ENCODE peak calls at places on chromosome 7, in five cellular contexts. One of them, this sample, is unnamed.

GRCh38 chr7:110309941-110310340 is 781.0 kb upstream of the LRRN3 start:
- DNase-seq in neuronal stem cell: no peak
- DNase-seq in mesenchymal stem cell: peak; percentile 51
- DNase-seq in trophoblast cell: no peak
- DNase-seq in H1: no peak
- DNase-seq in this sample: no peak

GRCh38 chr7:22900101-22900500 is 77.5 kb upstream of the TOMM7 start:
- DNase-seq in trophoblast cell: no peak
- DNase-seq in neuronal stem cell: no peak
- DNase-seq in H1: no peak
- DNase-seq in mesenchymal stem cell: no peak
- DNase-seq in this sample: no peak

GRCh38 chr7:74083928-74084721 is 521 bp downstream of the LIMK1 start:
- DNase-seq in trophoblast cell: no peak
- DNase-seq in mesenchymal stem cell: peak; percentile 76
- DNase-seq in H1: peak; percentile 67
- DNase-seq in neuronal stem cell: no peak
- DNase-seq in this sample: peak; percentile 57

GRCh38 chr7:105721571-105722104 is 140.3 kb upstream of the EFCAB10 start:
- DNase-seq in H1: no peak
- DNase-seq in neuronal stem cell: no peak
- DNase-seq in mesenchymal stem cell: no peak
- DNase-seq in trophoblast cell: no peak
- DNase-seq in this sample: peak; percentile 43

GRCh38 chr7:71625534-71625933 is 493.6 kb downstream of the GALNT17 start:
- DNase-seq in neuronal stem cell: no peak
- DNase-seq in H1: no peak
- DNase-seq in mesenchymal stem cell: no peak
- DNase-seq in trophoblast cell: no peak
- DNase-seq in this sample: no peak

GRCh38 chr7:28755255-28755654 is 202.9 kb downstream of the TRIL start:
- DNase-seq in neuronal stem cell: no peak
- DNase-seq in mesenchymal stem cell: no peak
- DNase-seq in trophoblast cell: no peak
- DNase-seq in H1: no peak
- DNase-seq in this sample: no peak

GRCh38 chr7:41224063-41224763 is 478.7 kb downstream of the INHBA start:
- DNase-seq in H1: no peak
- DNase-seq in mesenchymal stem cell: peak; percentile 32
- DNase-seq in neuronal stem cell: no peak
- DNase-seq in trophoblast cell: peak; percentile 71
- DNase-seq in this sample: no peak

GRCh38 chr7:69932034-69932628 is 333.9 kb downstream of the AUTS2 start:
- DNase-seq in trophoblast cell: peak; percentile 13
- DNase-seq in H1: no peak
- DNase-seq in mesenchymal stem cell: peak; percentile 14
- DNase-seq in neuronal stem cell: peak; percentile 35
- DNase-seq in this sample: no peak

GRCh38 chr7:128166603-128167315 is 74.3 kb upstream of the LEP start:
- DNase-seq in H1: peak; percentile 81
- DNase-seq in mesenchymal stem cell: peak; percentile 12
- DNase-seq in trophoblast cell: no peak
- DNase-seq in neuronal stem cell: no peak
- DNase-seq in this sample: peak; percentile 62

GRCh38 chr7:51111256-51111655 is 205.4 kb downstream of the COBL start:
- DNase-seq in neuronal stem cell: no peak
- DNase-seq in H1: no peak
- DNase-seq in mesenchymal stem cell: no peak
- DNase-seq in trophoblast cell: no peak
- DNase-seq in this sample: no peak

GRCh38 chr7:138937484-138937883 is 43.7 kb downstream of the KIAA1549 start:
- DNase-seq in trophoblast cell: no peak
- DNase-seq in neuronal stem cell: no peak
- DNase-seq in mesenchymal stem cell: no peak
- DNase-seq in H1: no peak
- DNase-seq in this sample: no peak

GRCh38 chr7:103073989-103074518 is 542 bp downstream of the FBXL13 start:
- DNase-seq in neuronal stem cell: no peak
- DNase-seq in mesenchymal stem cell: no peak
- DNase-seq in H1: peak; percentile 52
- DNase-seq in trophoblast cell: no peak
- DNase-seq in this sample: no peak

GRCh38 chr7:83655951-83656556 is 7.1 kb upstream of the SEMA3E start:
- DNase-seq in trophoblast cell: peak; percentile 38
- DNase-seq in H1: no peak
- DNase-seq in neuronal stem cell: no peak
- DNase-seq in mesenchymal stem cell: peak; percentile 66
- DNase-seq in this sample: no peak

GRCh38 chr7:22167482-22167881 is 189.5 kb downstream of the RAPGEF5 start:
- DNase-seq in mesenchymal stem cell: no peak
- DNase-seq in neuronal stem cell: no peak
- DNase-seq in H1: no peak
- DNase-seq in trophoblast cell: no peak
- DNase-seq in this sample: no peak

GRCh38 chr7:157684157-157684595 is 347.4 kb downstream of the DNAJB6 start:
- DNase-seq in mesenchymal stem cell: no peak
- DNase-seq in trophoblast cell: no peak
- DNase-seq in H1: no peak
- DNase-seq in neuronal stem cell: peak; percentile 90
- DNase-seq in this sample: peak; percentile 77
- H2BK12ac ChIP-seq in mesenchymal stem cell: no peak overlapping the region
- H2BK12ac ChIP-seq in trophoblast cell: no peak overlapping the region
- H2BK12ac ChIP-seq in H1: no peak overlapping the region
- H2BK12ac ChIP-seq in neuronal stem cell: no peak overlapping the region
- H2BK12ac ChIP-seq in this sample: no peak overlapping the region

GRCh38 chr7:120444650-120445049 is 171.7 kb downstream of the KCND2 start:
- DNase-seq in neuronal stem cell: no peak
- DNase-seq in trophoblast cell: no peak
- DNase-seq in mesenchymal stem cell: no peak
- DNase-seq in H1: no peak
- DNase-seq in this sample: no peak

GRCh38 chr7:120445276-120445675 is 172.3 kb downstream of the KCND2 start:
- DNase-seq in H1: no peak
- DNase-seq in neuronal stem cell: no peak
- DNase-seq in mesenchymal stem cell: no peak
- DNase-seq in trophoblast cell: no peak
- DNase-seq in this sample: no peak

GRCh38 chr7:120436487-120437060 is 163.6 kb downstream of the KCND2 start:
- DNase-seq in neuronal stem cell: no peak
- DNase-seq in H1: no peak
- DNase-seq in mesenchymal stem cell: no peak
- DNase-seq in trophoblast cell: no peak
- DNase-seq in this sample: no peak

GRCh38 chr7:120442838-120443237 is 169.9 kb downstream of the KCND2 start:
- DNase-seq in trophoblast cell: no peak
- DNase-seq in H1: no peak
- DNase-seq in mesenchymal stem cell: no peak
- DNase-seq in neuronal stem cell: no peak
- DNase-seq in this sample: no peak

DNA sequence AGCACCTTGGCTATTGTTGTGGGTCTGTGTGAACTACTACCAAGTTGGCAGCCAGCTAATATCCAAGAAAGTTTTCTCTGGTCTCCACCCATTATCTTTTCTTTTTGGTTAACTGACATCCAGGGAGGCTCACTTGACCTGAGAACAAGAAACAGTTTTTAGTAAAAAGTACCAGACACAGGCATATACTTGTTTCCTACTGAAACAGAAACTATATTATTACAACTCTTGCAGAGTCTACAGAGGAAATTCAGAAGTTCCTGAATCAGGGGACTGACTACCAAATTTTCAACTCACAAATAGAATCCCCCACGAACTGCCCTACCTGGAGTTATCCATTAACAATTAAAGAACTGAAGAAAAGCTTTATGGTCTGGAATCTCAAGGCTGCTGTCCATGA is 168.9 kb downstream of the KCND2 start:
- DNase-seq in mesenchymal stem cell: no peak
- DNase-seq in neuronal stem cell: no peak
- DNase-seq in H1: no peak
- DNase-seq in trophoblast cell: no peak
- DNase-seq in this sample: no peak
- H2BK12ac ChIP-seq in mesenchymal stem cell: no peak overlapping the region
- H2BK12ac ChIP-seq in neuronal stem cell: no peak overlapping the region
- H2BK12ac ChIP-seq in H1: no peak overlapping the region
- H2BK12ac ChIP-seq in trophoblast cell: no peak overlapping the region
- H2BK12ac ChIP-seq in this sample: no peak overlapping the region

DNA sequence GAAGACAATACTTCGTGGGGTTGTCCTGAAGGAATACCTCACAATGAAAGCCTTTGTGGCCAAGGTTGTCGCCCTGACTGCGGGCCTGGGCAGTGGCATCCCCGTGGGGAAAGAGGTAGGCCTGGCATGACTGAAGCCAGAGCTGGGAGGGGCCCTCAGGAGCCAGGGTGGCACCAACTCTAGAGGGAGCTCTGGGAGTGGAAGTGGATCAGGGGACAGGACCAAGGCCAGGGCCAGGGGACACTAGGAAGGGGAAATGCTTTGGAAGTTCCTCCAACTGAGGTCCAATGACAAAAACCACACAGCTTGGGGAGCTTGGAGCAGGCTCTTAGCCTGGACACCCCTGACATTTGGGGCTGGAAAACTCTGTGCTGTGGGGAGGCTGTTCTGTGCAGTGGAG is 5.8 kb downstream of the CLCN1 start:
- DNase-seq in mesenchymal stem cell: no peak
- DNase-seq in neuronal stem cell: no peak
- DNase-seq in H1: no peak
- DNase-seq in trophoblast cell: no peak
- DNase-seq in this sample: no peak
- H2BK12ac ChIP-seq in mesenchymal stem cell: peak overlapping the region; percentile 97
- H2BK12ac ChIP-seq in neuronal stem cell: no peak overlapping the region
- H2BK12ac ChIP-seq in H1: no peak overlapping the region
- H2BK12ac ChIP-seq in trophoblast cell: no peak overlapping the region
- H2BK12ac ChIP-seq in this sample: no peak overlapping the region

GRCh38 chr7:141534757-141535737 is 16.2 kb upstream of the AGK start:
- DNase-seq in trophoblast cell: no peak
- DNase-seq in neuronal stem cell: no peak
- DNase-seq in mesenchymal stem cell: no peak
- DNase-seq in H1: no peak
- DNase-seq in this sample: no peak

GRCh38 chr7:141537906-141538305 is 13.3 kb upstream of the AGK start:
- DNase-seq in mesenchymal stem cell: no peak
- DNase-seq in trophoblast cell: no peak
- DNase-seq in neuronal stem cell: no peak
- DNase-seq in H1: no peak
- DNase-seq in this sample: no peak

GRCh38 chr7:141528399-141528798 is 22.8 kb upstream of the AGK start:
- DNase-seq in neuronal stem cell: no peak
- DNase-seq in trophoblast cell: no peak
- DNase-seq in mesenchymal stem cell: no peak
- DNase-seq in H1: no peak
- DNase-seq in this sample: no peak

DNA sequence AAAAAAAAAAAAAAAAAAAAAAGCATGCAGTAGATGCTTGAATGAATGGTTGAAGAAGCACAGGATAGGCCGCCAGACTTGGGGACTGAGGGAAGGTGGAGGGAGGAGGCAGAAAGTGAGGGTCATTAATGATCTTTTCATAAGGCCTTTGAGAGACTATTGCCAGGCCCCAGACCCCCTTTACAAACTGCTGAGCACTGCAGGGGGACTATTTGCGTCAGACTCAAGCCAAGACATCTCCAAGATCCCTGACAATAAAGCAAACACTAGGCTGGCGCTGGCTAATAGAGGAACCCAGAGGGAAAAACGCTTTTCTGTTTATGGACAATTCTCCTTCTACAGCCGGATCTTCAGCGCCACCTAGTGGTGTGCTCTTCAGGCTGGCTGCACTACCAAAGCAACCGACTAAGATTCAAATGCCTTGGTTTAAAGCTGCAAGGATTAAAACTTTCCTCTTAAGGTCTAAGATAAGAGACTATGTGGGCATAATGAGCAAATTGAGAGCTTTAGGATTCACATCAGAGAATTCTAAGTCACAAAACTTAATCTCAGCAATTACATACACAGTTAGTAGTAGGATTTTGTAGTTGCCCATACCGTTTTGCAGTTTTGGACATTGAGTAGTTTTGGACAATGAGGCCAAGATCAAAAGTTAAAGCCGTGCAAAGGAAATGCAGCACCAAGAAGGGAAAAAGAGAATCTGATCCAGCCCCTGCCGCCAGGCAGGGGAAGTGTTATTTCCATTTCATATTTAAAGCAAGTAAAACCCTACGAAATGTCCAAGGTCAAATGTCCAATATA is 17.9 kb upstream of the AGK start:
- DNase-seq in mesenchymal stem cell: peak; percentile 72
- DNase-seq in trophoblast cell: peak; percentile 51
- DNase-seq in neuronal stem cell: peak; percentile 88
- DNase-seq in H1: peak; percentile 79
- DNase-seq in this sample: peak; percentile 71
- H2BK12ac ChIP-seq in mesenchymal stem cell: no peak overlapping the region
- H2BK12ac ChIP-seq in trophoblast cell: no peak overlapping the region
- H2BK12ac ChIP-seq in neuronal stem cell: no peak overlapping the region
- H2BK12ac ChIP-seq in H1: no peak overlapping the region
- H2BK12ac ChIP-seq in this sample: no peak overlapping the region

DNA sequence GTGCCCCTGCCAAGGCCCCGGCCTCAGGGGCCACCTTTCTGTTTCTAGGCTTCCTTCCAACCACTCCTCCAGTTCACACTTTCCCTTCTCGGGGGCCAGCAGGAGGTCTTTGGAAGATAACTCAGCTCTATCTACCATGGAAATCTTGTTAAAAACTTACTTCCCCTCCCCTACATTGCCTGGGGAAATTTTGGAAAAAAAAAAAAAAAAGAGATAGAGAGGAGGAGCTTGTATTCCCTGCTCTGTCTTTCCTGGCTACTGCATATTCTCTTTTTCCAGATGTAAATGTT is 154.2 kb downstream of the BMPER start:
- DNase-seq in H1: no peak
- DNase-seq in neuronal stem cell: no peak
- DNase-seq in trophoblast cell: no peak
- DNase-seq in mesenchymal stem cell: no peak
- DNase-seq in this sample: no peak
- H2BK12ac ChIP-seq in H1: no peak overlapping the region
- H2BK12ac ChIP-seq in neuronal stem cell: no peak overlapping the region
- H2BK12ac ChIP-seq in trophoblast cell: no peak overlapping the region
- H2BK12ac ChIP-seq in mesenchymal stem cell: no peak overlapping the region
- H2BK12ac ChIP-seq in this sample: no peak overlapping the region

GRCh38 chr7:92253251-92253650 is 7.5 kb downstream of the ANKIB1 start:
- DNase-seq in H1: no peak
- DNase-seq in neuronal stem cell: no peak
- DNase-seq in trophoblast cell: no peak
- DNase-seq in mesenchymal stem cell: no peak
- DNase-seq in this sample: no peak
- H2BK12ac ChIP-seq in H1: no peak overlapping the region
- H2BK12ac ChIP-seq in neuronal stem cell: no peak overlapping the region
- H2BK12ac ChIP-seq in trophoblast cell: no peak overlapping the region
- H2BK12ac ChIP-seq in mesenchymal stem cell: no peak overlapping the region
- H2BK12ac ChIP-seq in this sample: no peak overlapping the region

GRCh38 chr7:124680304-124680703 is 85.3 kb downstream of the GPR37 start:
- DNase-seq in trophoblast cell: no peak
- DNase-seq in mesenchymal stem cell: no peak
- DNase-seq in H1: no peak
- DNase-seq in neuronal stem cell: no peak
- DNase-seq in this sample: no peak

GRCh38 chr7:124679826-124680225 is 85.8 kb downstream of the GPR37 start:
- DNase-seq in trophoblast cell: peak; percentile 33
- DNase-seq in neuronal stem cell: no peak
- DNase-seq in H1: no peak
- DNase-seq in mesenchymal stem cell: no peak
- DNase-seq in this sample: no peak
- H2BK12ac ChIP-seq in trophoblast cell: no peak overlapping the region
- H2BK12ac ChIP-seq in neuronal stem cell: no peak overlapping the region
- H2BK12ac ChIP-seq in H1: no peak overlapping the region
- H2BK12ac ChIP-seq in mesenchymal stem cell: no peak overlapping the region
- H2BK12ac ChIP-seq in this sample: no peak overlapping the region